ENCODE peak calls at places on chromosome 20, in seven cellular contexts. Q is EH; G is lung microvascular endothelial cell; H is kidney tubule cell; N is Right ventricle myocardium superior; W is frontal cortex; B is stimulated activated CD4-positive, alpha-beta T cell treated with anti-CD3 and anti-CD28 coated beads, Interleukin-4, amount 100 ng/mL, for 4 hours. A is an unnamed sample.

GRCh38 chr20:2771631-2772080 is 28.8 kb downstream of the CPXM1 start:
- DNase-seq in Q (peak), G (peak), H (no peak), N (no peak), W (no peak), B (no peak), A (no peak)

GRCh38 chr20:10935658-10936057 is 261.9 kb upstream of the JAG1 start:
- DNase-seq in Q (no peak), G (no peak), H (no peak), N (no peak), W (no peak), B (no peak), A (no peak)

GRCh38 chr20:57008217-57008616 is 258.2 kb downstream of the BMP7 start:
- DNase-seq in Q (peak), G (no peak), H (peak), N (no peak), W (no peak), B (no peak), A (no peak)

GRCh38 chr20:4919047-4919704 is 82.1 kb downstream of the SLC23A2 start:
- DNase-seq in Q (no peak), G (no peak), H (no peak), N (no peak), W (no peak), B (no peak), A (no peak)

GRCh38 chr20:31593221-31594001 is 11.7 kb upstream of the ID1 start:
- DNase-seq in Q (peak), G (no peak), H (peak), N (no peak), W (no peak), B (no peak), A (no peak)

GRCh38 chr20:45377191-45377775 is 842 bp downstream of the TP53TG5 start:
- DNase-seq in Q (no peak), G (no peak), H (peak), N (no peak), W (no peak), B (no peak), A (no peak)

GRCh38 chr20:46959081-46959692 is 64.5 kb downstream of the EYA2 start:
- DNase-seq in Q (peak), G (no peak), H (peak), N (no peak), W (no peak), B (no peak), A (no peak)

GRCh38 chr20:45919951-45920794 is 8.2 kb upstream of the PLTP start:
- DNase-seq in Q (peak), G (peak), H (no peak), N (no peak), W (no peak), B (no peak), A (no peak)

GRCh38 chr20:45157977-45158376 is 16.7 kb upstream of the PI3 start:
- DNase-seq in Q (peak), G (no peak), H (peak), N (no peak), W (no peak), B (no peak), A (no peak)

GRCh38 chr20:688809-689208 is 13.2 kb upstream of the SCRT2 start:
- DNase-seq in Q (peak), G (no peak), H (peak), N (no peak), W (no peak), B (no peak), A (no peak)

GRCh38 chr20:62557425-62557824 is 81.6 kb upstream of the GATA5 start:
- DNase-seq in Q (no peak), G (no peak), H (peak), N (no peak), W (no peak), B (no peak), A (no peak)

GRCh38 chr20:6295026-6295425 is 172.2 kb upstream of the FERMT1 start:
- DNase-seq in Q (no peak), G (no peak), H (no peak), N (no peak), W (no peak), B (no peak), A (no peak)

GRCh38 chr20:48916699-48917098 is 4.8 kb upstream of the ARFGEF2 start:
- DNase-seq in Q (no peak), G (no peak), H (no peak), N (no peak), W (no peak), B (no peak), A (no peak)

GRCh38 chr20:38202982-38203293 is 37.9 kb upstream of the TGM2 start:
- DNase-seq in Q (no peak), G (no peak), H (no peak), N (no peak), W (peak), B (no peak), A (no peak)

A was measured in activated T-helper 9 cell treated with anti-CD3 and anti-CD28 coated beads, Interleukin-2, amount 50 U/mL, for 16 hours.